ENCODE peak calls at places on chromosomes 4 and X, in four cellular contexts. G, Z, S and W are unnamed samples.

GRCh38 chr4:89800527-89801103 is 36.3 kb downstream of the SNCA start:
- DNase-seq in G (no peak), Z (no peak), S (no peak), W (peak; percentile 33)

GRCh38 chrX:64536740-64537139 is 141.5 kb upstream of the MTMR8 start:
- DNase-seq in G (no peak), Z (no peak), S (no peak), W (no peak)

GRCh38 chr4:3251691-3252479 is 2.9 kb downstream of the MSANTD1 start:
- DNase-seq in G (no peak), Z (no peak), S (no peak), W (no peak)

GRCh38 chr4:142944565-142944964 is 98.5 kb upstream of the INPP4B start:
- DNase-seq in G (no peak), Z (peak; percentile 10), S (no peak), W (no peak)

GRCh38 chr4:9952415-9952950 is 68.8 kb downstream of the SLC2A9 start:
- DNase-seq in G (no peak), Z (no peak), S (no peak), W (no peak)

GRCh38 chrX:8913665-8914409 is 112.7 kb upstream of the FAM9A start:
- DNase-seq in G (no peak), Z (peak; percentile 81), S (no peak), W (no peak)

GRCh38 chrX:79231662-79232061 is 87.2 kb downstream of the GPR174 start:
- DNase-seq in G (no peak), Z (no peak), S (no peak), W (no peak)

GRCh38 chr4:25085621-25086020 is 54.9 kb upstream of the LGI2 start:
- DNase-seq in G (no peak), Z (no peak), S (no peak), W (no peak)

GRCh38 chr4:109079731-109080130 is 222.7 kb downstream of the COL25A1 start:
- DNase-seq in G (no peak), Z (no peak), S (no peak), W (no peak)

GRCh38 chr4:146998157-146998556 is 52.5 kb upstream of the TTC29 start:
- DNase-seq in G (no peak), Z (no peak), S (no peak), W (no peak)

GRCh38 chr4:182370491-182370890 is 127.3 kb downstream of the TENM3 start:
- DNase-seq in G (no peak), Z (no peak), S (no peak), W (no peak)

GRCh38 chr4:182369211-182369610 is 126.0 kb downstream of the TENM3 start:
- DNase-seq in G (no peak), Z (no peak), S (no peak), W (no peak)

GRCh38 chr4:182367153-182367552 is 124.0 kb downstream of the TENM3 start:
- DNase-seq in G (peak; percentile 30), Z (no peak), S (no peak), W (no peak)
- H3K4me1 ChIP-seq in G (peaks cover 3% of the 10 kb centered on the region), Z (no peaks in the 10 kb centered on the region), S (no peaks in the 10 kb centered on the region), W (peaks cover 5% of the 10 kb centered on the region)

GRCh38 chrX:151712253-151712652 is 3.6 kb upstream of the FATE1 start:
- DNase-seq in G (no peak), Z (no peak), S (no peak), W (no peak)

GRCh38 chrX:151711787-151712186 is 4.0 kb upstream of the FATE1 start:
- DNase-seq in G (no peak), Z (no peak), S (no peak), W (no peak)

GRCh38 chrX:151715735-151716134 is at the start of gene FATE1:
- DNase-seq in G (no peak), Z (no peak), S (no peak), W (no peak)

GRCh38 chrX:151713859-151714258 is 2.0 kb upstream of the FATE1 start:
- DNase-seq in G (peak; percentile 29), Z (peak; percentile 22), S (peak; percentile 48), W (peak; percentile 52)

GRCh38 chrX:151714367-151714766 is 1.5 kb upstream of the FATE1 start:
- DNase-seq in G (no peak), Z (no peak), S (no peak), W (no peak)
- TF ChIP-seq EZH2phosphoT487 in G (no peak), Z (no peak), S (no peak), W (no peak)

GRCh38 chr4:101689220-101689619 is 101.3 kb upstream of the BANK1 start:
- DNase-seq in G (peak; percentile 6), Z (no peak), S (no peak), W (no peak)
- H2AFZ ChIP-seq in G (no peak overlapping the region), Z (no peak overlapping the region), S (no peak overlapping the region), W (no peak overlapping the region)

GRCh38 chr4:113616443-113616842 is 145.1 kb downstream of the CAMK2D start:
- DNase-seq in G (no peak), Z (no peak), S (no peak), W (no peak)
- H3K4me1 ChIP-seq in G (no peaks in the 10 kb centered on the region), Z (peaks cover 11% of the 10 kb centered on the region), S (no peaks in the 10 kb centered on the region), W (no peaks in the 10 kb centered on the region)

GRCh38 chr4:85416094-85416493 is 58.9 kb upstream of the ARHGAP24 start:
- DNase-seq in G (no peak), Z (no peak), S (no peak), W (no peak)

GRCh38 chr4:85423414-85423813 is 51.5 kb upstream of the ARHGAP24 start:
- DNase-seq in G (no peak), Z (peak; percentile 13), S (no peak), W (no peak)

GRCh38 chr4:85420831-85421230 is 54.1 kb upstream of the ARHGAP24 start:
- DNase-seq in G (no peak), Z (no peak), S (no peak), W (peak; percentile 11)

GRCh38 chr4:85414972-85415371 is 60.0 kb upstream of the ARHGAP24 start:
- DNase-seq in G (no peak), Z (no peak), S (no peak), W (no peak)

GRCh38 chr4:85419103-85419502 is 55.8 kb upstream of the ARHGAP24 start:
- DNase-seq in G (no peak), Z (no peak), S (no peak), W (no peak)
- TF ChIP-seq EZH2phosphoT487 in G (no peak), Z (no peak), S (no peak), W (no peak)

GRCh38 chr4:6033381-6033780 is 15.2 kb upstream of the C4orf50 start:
- DNase-seq in G (no peak), Z (no peak), S (no peak), W (no peak)

GRCh38 chr4:6029254-6029653 is 11.0 kb upstream of the C4orf50 start:
- DNase-seq in G (no peak), Z (no peak), S (no peak), W (peak; percentile 45)

GRCh38 chr4:6032249-6033244 is 14.3 kb upstream of the C4orf50 start:
- DNase-seq in G (no peak), Z (no peak), S (no peak), W (peak; percentile 14)

GRCh38 chr4:6030679-6031078 is 12.4 kb upstream of the C4orf50 start:
- DNase-seq in G (no peak), Z (no peak), S (no peak), W (no peak)

GRCh38 chr4:6031831-6032230 is 13.6 kb upstream of the C4orf50 start:
- DNase-seq in G (no peak), Z (no peak), S (peak; percentile 51), W (no peak)
- H2AFZ ChIP-seq in G (no peak overlapping the region), Z (no peak overlapping the region), S (no peak overlapping the region), W (no peak overlapping the region)

GRCh38 chr4:74112399-74113090 is 13.6 kb upstream of the CXCL2 start:
- DNase-seq in G (no peak), Z (peak; percentile 61), S (no peak), W (no peak)

GRCh38 chr4:74111576-74111975 is 12.6 kb upstream of the CXCL2 start:
- DNase-seq in G (no peak), Z (no peak), S (no peak), W (no peak)

GRCh38 chr4:74110670-74111069 is 11.7 kb upstream of the CXCL2 start:
- DNase-seq in G (no peak), Z (no peak), S (no peak), W (no peak)

GRCh38 chr4:74109894-74110605 is 11.1 kb upstream of the CXCL2 start:
- DNase-seq in G (no peak), Z (peak; percentile 97), S (no peak), W (no peak)

DNA sequence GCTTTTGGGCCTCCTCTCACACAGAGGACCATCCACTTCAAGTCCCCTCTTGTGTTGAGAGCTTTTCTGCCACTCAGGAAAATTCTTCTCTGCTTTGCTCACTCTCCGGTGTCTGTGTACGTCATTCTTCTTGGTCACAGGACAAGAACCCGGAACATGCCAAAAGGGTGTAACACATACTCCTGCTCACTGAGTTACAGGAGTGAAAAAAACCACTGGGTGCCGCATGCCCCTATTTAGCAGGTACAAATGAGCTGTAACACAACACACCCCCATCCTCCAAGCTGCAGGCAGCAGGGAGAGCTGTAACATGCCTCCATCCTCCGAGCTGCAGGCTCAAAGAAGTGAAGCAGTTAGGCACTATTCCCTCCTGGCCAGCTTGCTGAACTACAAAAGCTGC is 13.0 kb upstream of the CXCL2 start:
- DNase-seq in G (no peak), Z (peak; percentile 83), S (no peak), W (peak; percentile 15)
- H3K4me1 ChIP-seq in G (peaks cover 18% of the 10 kb centered on the region), Z (peaks cover 78% of the 10 kb centered on the region), S (no peaks in the 10 kb centered on the region), W (no peaks in the 10 kb centered on the region)